ENCODE peak calls at places on chromosomes 2 and 18, in four cellular contexts. A, V, E and S are unnamed samples.

GRCh38 chr18:12939161-12939560 is 8.7 kb upstream of the SEH1L start:
- DNase-seq in V (no peak), E (no peak), A (no peak), S (no peak)

GRCh38 chr2:205276071-205276777 is 406.1 kb upstream of the NRP2 start:
- DNase-seq in V (no peak), E (no peak), A (no peak), S (peak)

GRCh38 chr2:202339052-202339870 is 36.9 kb upstream of the BMPR2 start:
- DNase-seq in E (no peak), A (no peak), V (peak), S (no peak)

GRCh38 chr2:134460583-134460998 is 206.7 kb downstream of the MGAT5 start:
- DNase-seq in E (peak), A (peak), V (peak), S (peak)

GRCh38 chr2:121004271-121004812 is 268.7 kb downstream of the GLI2 start:
- DNase-seq in A (no peak), E (no peak), V (no peak), S (no peak)

GRCh38 chr2:12196495-12196894 is 450.1 kb downstream of the LPIN1 start:
- DNase-seq in V (no peak), A (no peak), E (no peak), S (no peak)

GRCh38 chr2:135997380-135997779 is 12.0 kb upstream of the DARS1 start:
- DNase-seq in E (no peak), A (peak), V (peak), S (peak)

GRCh38 chr2:72794572-72794971 is 31.3 kb downstream of the EXOC6B start:
- DNase-seq in E (no peak), V (no peak), A (no peak), S (no peak)

GRCh38 chr2:72561621-72562318 is 264.1 kb downstream of the EXOC6B start:
- DNase-seq in V (peak), E (no peak), A (no peak), S (no peak)

GRCh38 chr2:224008702-224009261 is 30.3 kb downstream of the SERPINE2 start:
- DNase-seq in A (no peak), E (no peak), V (peak), S (peak)

GRCh38 chr18:59537581-59537980 is 159.6 kb downstream of the CCBE1 start:
- DNase-seq in A (no peak), V (no peak), E (no peak), S (no peak)

GRCh38 chr18:64090876-64091275 is 58.0 kb downstream of the LINC00305 start:
- DNase-seq in E (no peak), V (no peak), A (no peak), S (no peak)

GRCh38 chr2:223076573-223076972 is 24.6 kb downstream of the KCNE4 start:
- DNase-seq in E (no peak), V (no peak), A (no peak), S (no peak)

GRCh38 chr2:12883911-12884310 is 167.2 kb downstream of the TRIB2 start:
- DNase-seq in E (no peak), V (no peak), A (no peak), S (no peak)

GRCh38 chr18:25503567-25504081 is 151.7 kb upstream of the ZNF521 start:
- DNase-seq in A (peak), E (no peak), V (peak), S (peak)

GRCh38 chr2:218397502-218398436 is 1.9 kb upstream of the CTDSP1 start:
- DNase-seq in E (peak), V (peak), A (peak), S (peak)

GRCh38 chr2:201891676-201892075 is 85.3 kb downstream of the CDK15 start:
- DNase-seq in V (no peak), A (no peak), E (no peak), S (no peak)

GRCh38 chr2:89763254-89763580 is 1071.7 kb downstream of the RPIA start:
- DNase-seq in A (no peak), E (peak), V (peak), S (no peak)

GRCh38 chr2:30224147-30224546 is 7.2 kb upstream of the LBH start:
- DNase-seq in A (no peak), V (no peak), E (no peak), S (no peak)

GRCh38 chr2:238169708-238170251 is 11.0 kb downstream of the ERFE start:
- DNase-seq in E (no peak), V (no peak), A (no peak), S (no peak)

GRCh38 chr2:58414506-58414905 is 173.4 kb upstream of the FANCL start:
- DNase-seq in E (no peak), A (no peak), V (no peak), S (no peak)

GRCh38 chr2:238502956-238503791 is 76.4 kb downstream of the ASB1 start:
- DNase-seq in A (no peak), V (no peak), E (no peak), S (no peak)

GRCh38 chr18:79545714-79546113 is 133.9 kb upstream of the CTDP1 start:
- DNase-seq in A (no peak), E (no peak), V (no peak), S (no peak)

GRCh38 chr2:98086491-98087446 is at the start of gene VWA3B:
- DNase-seq in E (peak), V (no peak), A (peak), S (peak)

GRCh38 chr2:127740665-127741287 is 39.5 kb downstream of the SFT2D3 start:
- DNase-seq in A (no peak), E (no peak), V (no peak), S (no peak)

DNA sequence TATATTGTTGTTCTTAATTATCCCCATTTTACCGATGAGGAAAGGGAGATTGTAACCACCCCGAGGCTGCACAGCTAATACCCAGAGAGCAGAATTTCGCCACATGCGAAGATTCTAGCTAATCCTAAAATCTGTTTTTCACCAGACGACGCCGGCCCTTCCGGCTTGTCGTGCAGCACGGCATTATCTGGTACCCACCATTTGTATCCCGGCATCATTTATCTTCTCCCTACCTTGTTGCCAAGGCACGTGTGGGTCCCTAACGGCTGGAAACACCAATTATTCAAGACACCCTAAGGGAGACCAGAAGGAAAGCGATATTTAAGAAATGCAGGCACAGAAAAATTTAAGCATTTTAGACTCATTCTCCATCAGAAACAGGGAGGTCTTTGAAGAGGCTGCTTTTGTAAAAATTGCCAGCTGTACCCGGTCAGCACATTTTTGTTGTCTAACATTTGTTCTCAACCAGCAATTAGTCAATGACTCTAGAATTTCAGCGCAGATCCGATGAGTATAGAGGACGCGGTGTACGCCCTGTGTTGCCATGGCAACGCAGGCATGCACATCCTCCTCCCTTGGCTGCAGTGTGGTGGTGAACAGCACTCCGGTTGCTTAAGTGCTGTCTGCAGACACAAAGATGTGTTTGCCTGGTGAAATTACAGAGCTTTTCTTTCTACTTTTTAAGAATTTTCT is 111.6 kb downstream of the AGAP1 start:
- DNase-seq in E (peak), A (no peak), V (no peak), S (peak)
- TF ChIP-seq ELF4 in E (no peak), A (no peak), V (no peak), S (no peak)

GRCh38 chr2:144330951-144331651 is 188.8 kb downstream of the ZEB2 start:
- DNase-seq in A (no peak), V (no peak), E (no peak), S (no peak)
- TF ChIP-seq ELF4 in A (no peak), V (no peak), E (no peak), S (no peak)

DNA sequence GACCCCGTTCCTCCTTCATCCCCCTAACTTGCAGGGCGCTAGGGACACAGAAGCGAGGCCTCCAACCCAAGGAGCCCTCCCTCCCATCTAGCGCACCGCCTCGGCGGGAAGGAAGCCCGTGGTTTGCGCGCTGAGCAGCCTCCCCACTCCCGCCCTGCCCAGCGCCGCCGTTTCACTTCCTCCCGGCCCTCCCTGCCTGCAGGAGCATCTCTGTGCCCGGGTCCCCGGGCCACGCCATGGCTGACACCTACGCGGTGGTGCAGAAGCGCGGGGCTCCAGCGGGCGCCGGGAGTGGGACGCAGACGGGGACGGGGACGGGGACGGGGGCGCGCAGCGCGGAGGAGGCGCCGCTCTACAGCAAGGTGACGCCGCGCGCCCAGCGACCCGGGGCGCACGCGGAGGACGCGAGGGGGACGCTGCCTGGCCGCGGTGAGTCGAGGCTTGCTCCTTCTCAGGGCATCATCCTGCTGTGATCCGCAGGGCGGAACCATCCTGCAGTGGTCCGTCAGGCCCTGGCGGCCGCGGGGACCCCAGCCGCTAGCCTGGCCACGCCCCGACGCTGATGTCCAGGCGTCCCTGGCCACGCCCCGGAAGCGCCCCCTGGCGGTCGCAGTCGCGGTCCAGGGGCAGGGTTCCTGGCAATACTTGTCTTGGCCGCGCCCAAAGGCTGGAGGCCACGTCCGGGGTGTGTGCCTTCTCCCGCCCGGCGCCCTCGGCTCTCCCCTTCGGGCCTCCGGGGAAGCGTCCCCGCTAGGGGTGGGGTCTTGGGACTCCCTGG is 16.4 kb downstream of the PTPN18 start:
- DNase-seq in A (peak), V (no peak), E (peak), S (peak)
- TF ChIP-seq ELF4 in A (peak), V (no peak), E (no peak), S (peak)

DNA sequence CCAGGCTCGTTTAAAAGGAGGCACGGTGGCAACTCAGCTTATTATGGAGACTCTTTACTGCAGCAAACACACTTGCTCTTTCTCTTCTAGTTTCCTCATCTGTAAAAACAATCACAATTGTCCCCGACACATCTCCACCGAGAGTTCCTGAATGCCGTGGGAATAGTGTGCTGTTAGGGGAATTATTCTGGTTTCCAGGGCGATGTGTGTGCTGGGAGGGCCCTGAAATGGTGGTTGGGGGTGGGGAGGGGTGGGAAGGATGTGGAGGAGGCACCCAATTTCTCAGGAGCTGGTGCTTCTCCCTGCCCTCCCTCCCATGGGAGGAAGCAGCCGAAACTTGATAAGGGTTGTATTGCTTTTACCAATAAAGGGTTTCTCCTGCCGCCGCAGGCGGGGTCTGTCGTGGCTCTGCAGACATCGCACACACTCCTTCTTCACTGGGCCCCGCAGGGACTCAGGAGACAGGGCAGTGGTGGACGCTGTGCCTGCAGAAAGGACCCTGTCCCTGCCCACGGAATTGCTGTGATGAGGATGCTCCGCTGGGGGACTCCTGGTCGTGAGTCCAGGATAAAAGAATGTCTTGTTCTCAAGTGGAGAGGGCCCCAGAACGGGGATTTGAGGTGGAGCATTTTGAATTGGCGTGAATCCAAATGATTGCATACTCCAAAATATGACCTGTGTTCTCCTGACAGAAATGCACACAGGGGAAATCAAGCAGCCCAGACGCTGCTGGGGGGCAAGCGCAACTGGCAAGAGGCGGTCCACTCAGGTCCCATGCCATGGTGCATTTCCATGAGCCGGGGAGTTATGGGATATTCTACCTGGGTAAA is 119.2 kb downstream of the ACKR3 start:
- DNase-seq in V (no peak), E (no peak), A (no peak), S (no peak)
- TF ChIP-seq ELF4 in V (no peak), E (no peak), A (no peak), S (no peak)

GRCh38 chr2:44880125-44880483 is 61.4 kb upstream of the SIX3 start:
- DNase-seq in E (no peak), V (no peak), A (no peak), S (no peak)
- TF ChIP-seq ELF4 in E (no peak), V (no peak), A (no peak), S (no peak)

GRCh38 chr2:37188570-37188969 is at the start of gene SULT6B1:
- DNase-seq in V (no peak), A (no peak), E (no peak), S (no peak)

GRCh38 chr2:37190290-37190689 is 1.8 kb upstream of the SULT6B1 start:
- DNase-seq in E (no peak), V (no peak), A (no peak), S (no peak)

GRCh38 chr2:37191253-37191652 is 2.8 kb upstream of the SULT6B1 start:
- DNase-seq in V (no peak), A (no peak), E (no peak), S (no peak)

GRCh38 chr2:37191747-37192146 is 3.3 kb upstream of the SULT6B1 start:
- DNase-seq in A (no peak), V (no peak), E (no peak), S (no peak)

DNA sequence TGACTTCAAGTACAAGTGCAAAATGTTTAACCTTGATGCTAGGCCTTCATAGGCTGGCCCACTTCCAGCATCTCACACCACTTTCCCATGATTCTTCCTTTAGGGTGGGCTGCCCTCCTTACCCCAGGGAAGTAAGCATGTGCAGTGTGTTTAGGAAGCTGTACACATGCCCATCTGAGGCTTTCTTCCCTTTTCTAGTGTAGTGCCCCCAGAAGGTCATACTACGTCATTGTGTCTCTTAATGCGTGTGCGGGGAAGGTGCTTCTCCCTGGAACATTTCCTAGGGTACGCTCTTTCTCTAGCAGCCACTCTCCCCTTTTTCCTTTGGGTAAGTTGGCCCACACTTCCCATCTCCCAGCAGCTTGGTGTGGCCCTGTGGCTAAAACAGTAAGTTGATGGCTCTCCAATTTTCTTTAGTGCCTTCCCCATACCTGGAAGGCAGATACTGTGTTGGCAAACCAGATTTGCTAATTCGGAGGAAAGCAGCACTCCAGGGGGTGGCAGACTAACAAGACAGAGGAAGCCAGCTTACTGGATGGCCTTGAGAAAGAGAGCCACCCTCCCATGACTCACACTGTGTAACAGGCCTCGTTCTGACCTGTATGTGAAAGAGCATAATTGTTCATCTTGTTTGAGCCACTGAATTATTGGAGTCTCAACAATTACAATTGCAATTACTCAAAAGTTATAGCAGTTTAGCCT is 1.1 kb upstream of the SULT6B1 start:
- DNase-seq in A (no peak), E (no peak), V (peak), S (peak)
- TF ChIP-seq ELF4 in A (no peak), E (no peak), V (no peak), S (no peak)